ENCODE peak calls at places on chromosomes 6 and 20, in five cellular contexts. One of them, this sample, is unnamed.

GRCh38 chr6:64691069-64691468 is 1016.0 kb downstream of the EYS start:
- DNase-seq in K562: no peak
- DNase-seq in GM12878: no peak
- DNase-seq in H1: no peak
- DNase-seq in HCT116: no peak
- DNase-seq in this sample: no peak

GRCh38 chr20:61299613-61300012 is 47.6 kb downstream of the CDH4 start:
- DNase-seq in K562: no peak
- DNase-seq in HCT116: no peak
- DNase-seq in GM12878: no peak
- DNase-seq in H1: no peak
- DNase-seq in this sample: no peak

GRCh38 chr6:14270925-14271791 is 153.6 kb downstream of the CD83 start:
- DNase-seq in H1: peak; percentile 32
- DNase-seq in GM12878: no peak
- DNase-seq in K562: peak; percentile 70
- DNase-seq in HCT116: peak; percentile 99
- DNase-seq in this sample: no peak

GRCh38 chr6:150883521-150883920 is 18.0 kb downstream of the MTHFD1L start:
- DNase-seq in H1: no peak
- DNase-seq in K562: no peak
- DNase-seq in GM12878: no peak
- DNase-seq in HCT116: no peak
- DNase-seq in this sample: no peak

GRCh38 chr20:22696759-22697158 is 112.4 kb upstream of the FOXA2 start:
- DNase-seq in H1: no peak
- DNase-seq in GM12878: no peak
- DNase-seq in K562: no peak
- DNase-seq in HCT116: no peak
- DNase-seq in this sample: no peak

GRCh38 chr20:54706581-54706980 is 231.2 kb downstream of the DOK5 start:
- DNase-seq in HCT116: no peak
- DNase-seq in GM12878: no peak
- DNase-seq in H1: no peak
- DNase-seq in K562: no peak
- DNase-seq in this sample: no peak

GRCh38 chr6:145749632-145750031 is 14.3 kb upstream of the EPM2A start:
- DNase-seq in HCT116: no peak
- DNase-seq in H1: no peak
- DNase-seq in K562: peak; percentile 79
- DNase-seq in GM12878: no peak
- DNase-seq in this sample: peak; percentile 44

GRCh38 chr6:44771647-44772415 is 384.3 kb downstream of the CDC5L start:
- DNase-seq in HCT116: no peak
- DNase-seq in K562: no peak
- DNase-seq in H1: no peak
- DNase-seq in GM12878: no peak
- DNase-seq in this sample: no peak

GRCh38 chr6:85049282-85049681 is 284.9 kb upstream of the TBX18 start:
- DNase-seq in HCT116: no peak
- DNase-seq in K562: no peak
- DNase-seq in GM12878: no peak
- DNase-seq in H1: no peak
- DNase-seq in this sample: no peak

GRCh38 chr20:646107-646867 is 6.7 kb downstream of the SRXN1 start:
- DNase-seq in HCT116: no peak
- DNase-seq in GM12878: no peak
- DNase-seq in K562: peak; percentile 41
- DNase-seq in H1: no peak
- DNase-seq in this sample: peak; percentile 84

GRCh38 chr6:131383421-131384411 is 189.3 kb upstream of the ARG1 start:
- DNase-seq in HCT116: no peak
- DNase-seq in H1: no peak
- DNase-seq in K562: no peak
- DNase-seq in GM12878: no peak
- DNase-seq in this sample: no peak

GRCh38 chr6:3490622-3490980 is 33.8 kb upstream of the SLC22A23 start:
- DNase-seq in K562: no peak
- DNase-seq in H1: no peak
- DNase-seq in HCT116: no peak
- DNase-seq in GM12878: no peak
- DNase-seq in this sample: no peak

GRCh38 chr6:101232946-101233345 is 160.6 kb upstream of the GRIK2 start:
- DNase-seq in GM12878: no peak
- DNase-seq in HCT116: no peak
- DNase-seq in K562: no peak
- DNase-seq in H1: no peak
- DNase-seq in this sample: no peak

GRCh38 chr6:84027340-84028183 is 6.0 kb upstream of the MRAP2 start:
- DNase-seq in H1: no peak
- DNase-seq in K562: no peak
- DNase-seq in HCT116: no peak
- DNase-seq in GM12878: no peak
- DNase-seq in this sample: no peak

GRCh38 chr20:44598413-44599290 is 16.3 kb downstream of the PKIG start:
- DNase-seq in H1: no peak
- DNase-seq in K562: peak; percentile 31
- DNase-seq in GM12878: no peak
- DNase-seq in HCT116: no peak
- DNase-seq in this sample: no peak

GRCh38 chr6:143098054-143098673 is 37.5 kb downstream of the AIG1 start:
- DNase-seq in HCT116: no peak
- DNase-seq in K562: peak; percentile 15
- DNase-seq in H1: no peak
- DNase-seq in GM12878: peak; percentile 32
- DNase-seq in this sample: no peak

GRCh38 chr6:92431502-92431901 is 987.9 kb downstream of the EPHA7 start:
- DNase-seq in H1: no peak
- DNase-seq in K562: no peak
- DNase-seq in GM12878: no peak
- DNase-seq in HCT116: no peak
- DNase-seq in this sample: no peak

GRCh38 chr6:161835426-161836029 is 561.7 kb upstream of the AGPAT4 start:
- DNase-seq in K562: no peak
- DNase-seq in HCT116: no peak
- DNase-seq in GM12878: no peak
- DNase-seq in H1: no peak
- DNase-seq in this sample: peak; percentile 13

GRCh38 chr6:27471365-27472115 is 1.4 kb downstream of the ZNF184 start:
- DNase-seq in K562: no peak
- DNase-seq in GM12878: no peak
- DNase-seq in HCT116: no peak
- DNase-seq in H1: no peak
- DNase-seq in this sample: no peak

GRCh38 chr6:30283761-30284160 is 43.0 kb upstream of the TRIM39 start:
- DNase-seq in K562: no peak
- DNase-seq in GM12878: no peak
- DNase-seq in HCT116: no peak
- DNase-seq in H1: no peak
- DNase-seq in this sample: no peak

GRCh38 chr6:3022765-3023662 is 23.3 kb downstream of the NQO2 start:
- DNase-seq in K562: peak; percentile 70
- DNase-seq in H1: no peak
- DNase-seq in HCT116: no peak
- DNase-seq in GM12878: no peak
- DNase-seq in this sample: no peak

GRCh38 chr20:23528867-23529431 is 38.0 kb downstream of the CST8 start:
- DNase-seq in H1: no peak
- DNase-seq in GM12878: no peak
- DNase-seq in HCT116: peak; percentile 26
- DNase-seq in K562: no peak
- DNase-seq in this sample: no peak

GRCh38 chr6:44342489-44342888 is at the start of gene SPATS1:
- DNase-seq in HCT116: no peak
- DNase-seq in K562: no peak
- DNase-seq in GM12878: no peak
- DNase-seq in H1: peak; percentile 83
- DNase-seq in this sample: no peak

GRCh38 chr6:116328528-116328903 is 42.2 kb upstream of the DSE start:
- DNase-seq in GM12878: no peak
- DNase-seq in K562: no peak
- DNase-seq in HCT116: no peak
- DNase-seq in H1: no peak
- DNase-seq in this sample: no peak
- TF ChIP-seq SP1 in GM12878: no peak
- TF ChIP-seq SP1 in K562: no peak
- TF ChIP-seq SP1 in HCT116: no peak
- TF ChIP-seq SP1 in H1: no peak
- TF ChIP-seq SP1 in this sample: no peak

GRCh38 chr6:128438311-128438916 is 82.0 kb downstream of the PTPRK start:
- DNase-seq in H1: no peak
- DNase-seq in HCT116: no peak
- DNase-seq in K562: no peak
- DNase-seq in GM12878: no peak
- DNase-seq in this sample: no peak
- TF ChIP-seq SIN3A in H1: no peak
- TF ChIP-seq SIN3A in HCT116: no peak
- TF ChIP-seq SIN3A in K562: no peak
- TF ChIP-seq SIN3A in GM12878: no peak
- TF ChIP-seq SIN3A in this sample: no peak

GRCh38 chr6:22036267-22036666 is 260.6 kb downstream of the PRL start:
- DNase-seq in K562: no peak
- DNase-seq in H1: peak; percentile 58
- DNase-seq in HCT116: peak; percentile 74
- DNase-seq in GM12878: peak; percentile 64
- DNase-seq in this sample: peak; percentile 49

GRCh38 chr6:22030730-22031619 is 265.9 kb downstream of the PRL start:
- DNase-seq in H1: no peak
- DNase-seq in GM12878: no peak
- DNase-seq in K562: no peak
- DNase-seq in HCT116: no peak
- DNase-seq in this sample: no peak

GRCh38 chr6:22036699-22037098 is 260.1 kb downstream of the PRL start:
- DNase-seq in H1: no peak
- DNase-seq in GM12878: no peak
- DNase-seq in HCT116: no peak
- DNase-seq in K562: no peak
- DNase-seq in this sample: no peak

GRCh38 chr6:22035690-22036089 is 261.1 kb downstream of the PRL start:
- DNase-seq in HCT116: no peak
- DNase-seq in K562: no peak
- DNase-seq in H1: no peak
- DNase-seq in GM12878: no peak
- DNase-seq in this sample: no peak
- TF ChIP-seq SP1 in HCT116: no peak
- TF ChIP-seq SP1 in K562: no peak
- TF ChIP-seq SP1 in H1: no peak
- TF ChIP-seq SP1 in GM12878: no peak
- TF ChIP-seq SP1 in this sample: no peak

DNA sequence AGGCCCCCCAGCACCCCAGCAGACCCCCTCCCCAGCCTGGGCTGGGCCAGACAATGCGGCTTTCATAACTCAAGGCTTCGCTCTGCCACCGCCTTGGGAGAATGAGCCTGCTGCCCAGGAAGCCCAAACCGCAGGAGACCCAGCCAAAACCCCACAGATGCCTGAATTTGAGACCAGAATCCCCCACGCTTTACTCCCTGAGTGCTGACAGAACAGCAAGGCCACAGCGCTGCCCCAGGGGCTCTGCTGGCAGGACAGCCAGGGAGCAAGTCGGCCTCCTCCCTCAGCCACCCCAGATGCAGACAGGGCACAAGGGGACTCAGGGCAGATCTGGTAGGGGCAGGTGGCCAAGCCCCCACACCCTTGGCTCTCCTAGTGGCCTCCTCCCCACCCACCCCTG is 2.2 kb downstream of the MDFI start:
- DNase-seq in HCT116: no peak
- DNase-seq in GM12878: no peak
- DNase-seq in K562: no peak
- DNase-seq in H1: peak; percentile 45
- DNase-seq in this sample: no peak
- TF ChIP-seq SIN3A in HCT116: no peak
- TF ChIP-seq SIN3A in GM12878: no peak
- TF ChIP-seq SIN3A in K562: no peak
- TF ChIP-seq SIN3A in H1: no peak
- TF ChIP-seq SIN3A in this sample: no peak

DNA sequence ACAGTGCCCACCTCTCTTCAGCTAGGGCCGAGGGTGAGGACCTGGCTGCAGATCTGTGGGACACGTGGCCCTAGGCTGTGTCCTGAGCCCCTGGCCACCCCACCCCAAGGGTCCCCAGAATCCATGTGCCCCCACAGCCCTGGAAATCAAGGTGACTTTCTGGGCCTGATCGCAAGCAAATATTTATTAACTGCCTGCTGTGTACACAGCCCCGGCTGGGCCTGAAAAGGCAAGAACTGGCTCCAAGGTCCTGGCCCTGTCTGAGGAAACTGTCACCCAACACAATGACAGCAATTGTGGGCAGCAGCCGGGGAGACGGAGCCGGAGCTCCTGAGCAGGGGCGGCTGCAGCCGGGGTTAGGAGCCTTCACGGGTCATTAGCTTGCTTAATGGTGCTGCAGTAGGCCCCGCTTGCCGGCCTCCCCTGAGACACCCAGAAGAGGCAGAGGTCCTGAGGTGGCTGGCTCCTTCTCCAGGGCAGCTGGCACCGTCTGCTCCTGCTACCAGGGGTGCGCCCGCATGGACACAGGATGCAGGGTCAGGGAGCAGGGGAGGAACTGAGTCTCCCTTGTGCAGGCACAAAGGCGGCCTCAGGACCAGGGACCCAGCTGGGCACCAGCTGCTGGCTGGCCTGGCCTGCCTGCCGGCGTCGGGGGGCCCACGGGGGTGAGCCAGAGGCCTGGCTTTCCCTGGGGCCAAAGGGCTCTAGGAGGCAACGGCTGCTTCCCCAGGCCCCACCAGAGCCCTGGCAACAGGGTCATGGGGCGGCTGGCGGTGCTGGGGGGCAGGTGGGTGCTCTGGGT is 24.1 kb downstream of the NPEPL1 start:
- DNase-seq in GM12878: no peak
- DNase-seq in K562: no peak
- DNase-seq in H1: peak; percentile 46
- DNase-seq in HCT116: no peak
- DNase-seq in this sample: peak; percentile 53
- TF ChIP-seq SP1 in GM12878: no peak
- TF ChIP-seq SP1 in K562: no peak
- TF ChIP-seq SP1 in H1: no peak
- TF ChIP-seq SP1 in HCT116: no peak
- TF ChIP-seq SP1 in this sample: no peak

GRCh38 chr6:10402648-10403311 is 12.1 kb downstream of the TFAP2A start:
- DNase-seq in H1: no peak
- DNase-seq in HCT116: no peak
- DNase-seq in GM12878: no peak
- DNase-seq in K562: peak; percentile 68
- DNase-seq in this sample: no peak

GRCh38 chr6:10404107-10404798 is 10.6 kb downstream of the TFAP2A start:
- DNase-seq in K562: peak; percentile 99
- DNase-seq in GM12878: peak; percentile 79
- DNase-seq in H1: peak; percentile 93
- DNase-seq in HCT116: peak; percentile 92
- DNase-seq in this sample: no peak

GRCh38 chr6:10401632-10402223 is 13.1 kb downstream of the TFAP2A start:
- DNase-seq in H1: no peak
- DNase-seq in K562: peak; percentile 85
- DNase-seq in GM12878: no peak
- DNase-seq in HCT116: no peak
- DNase-seq in this sample: no peak

GRCh38 chr6:10404799-10405524 is 9.9 kb downstream of the TFAP2A start:
- DNase-seq in HCT116: no peak
- DNase-seq in H1: no peak
- DNase-seq in GM12878: no peak
- DNase-seq in K562: peak; percentile 61
- DNase-seq in this sample: no peak

GRCh38 chr6:10403385-10404106 is 11.3 kb downstream of the TFAP2A start:
- DNase-seq in GM12878: no peak
- DNase-seq in H1: no peak
- DNase-seq in HCT116: no peak
- DNase-seq in K562: no peak
- DNase-seq in this sample: no peak
- TF ChIP-seq SIN3A in GM12878: no peak
- TF ChIP-seq SIN3A in H1: no peak
- TF ChIP-seq SIN3A in HCT116: peak; percentile 33
- TF ChIP-seq SIN3A in K562: no peak
- TF ChIP-seq SIN3A in this sample: no peak

This sample was measured in HepG2.